ENCODE peak calls at places on chromosome 11, in nine cellular contexts. M is Right ventricle myocardium superior; E is T-helper 1 cell; S is activated CD4-positive, alpha-beta T cell treated with anti-CD3 and anti-CD28 coated beads, Interleukin-2, amount 50 U/mL, for 48 hours; W is T-helper 2 cell; D is memory B cell; U is activated CD8-positive, alpha-beta memory T cell treated with anti-CD3 and anti-CD28 coated beads for 24 hours; B is thyroid gland; H is COR-L47. Q is an unnamed sample.
A peak's percentile ranks its signal among the peaks of the same experiment; 100 is the strongest.

GRCh38 chr11:120068114-120068573 is 69.8 kb downstream of the TRIM29 start:
- DNase-seq in M (no peak), E (no peak), S (no peak), W (no peak), D (no peak), U (no peak), B (no peak), H (no peak), Q (peak; percentile 14)

GRCh38 chr11:20597137-20597923 is 2.1 kb upstream of the SLC6A5 start:
- DNase-seq in M (no peak), E (no peak), S (no peak), W (no peak), D (no peak), U (no peak), B (no peak), H (no peak), Q (no peak)

GRCh38 chr11:106159846-106160245 is 82.4 kb downstream of the AASDHPPT start:
- DNase-seq in M (no peak), E (no peak), S (no peak), W (no peak), D (no peak), U (no peak), B (no peak), H (no peak), Q (no peak)

GRCh38 chr11:4636962-4637661 is at the start of gene OR51D1:
- DNase-seq in M (peak; percentile 81), E (peak; percentile 51), S (peak; percentile 78), W (peak; percentile 33), D (peak; percentile 58), U (peak; percentile 83), B (peak; percentile 73), H (peak; percentile 62), Q (peak; percentile 19)

GRCh38 chr11:77093987-77094840 is 8.4 kb upstream of the OMP start:
- DNase-seq in M (peak; percentile 38), E (no peak), S (no peak), W (no peak), D (no peak), U (no peak), B (no peak), H (no peak), Q (no peak)

GRCh38 chr11:502288-503178 is 4.5 kb downstream of the RNH1 start:
- DNase-seq in M (no peak), E (no peak), S (no peak), W (no peak), D (no peak), U (no peak), B (no peak), H (no peak), Q (no peak)

GRCh38 chr11:40879911-40880310 is 579.5 kb downstream of the LRRC4C start:
- DNase-seq in M (no peak), E (no peak), S (no peak), W (no peak), D (no peak), U (no peak), B (no peak), H (no peak), Q (no peak)

GRCh38 chr11:105854269-105854668 is 167.8 kb downstream of the MSANTD4 start:
- DNase-seq in M (no peak), E (no peak), S (no peak), W (no peak), D (no peak), U (no peak), B (no peak), H (no peak), Q (no peak)

GRCh38 chr11:95404370-95404769 is 173.4 kb upstream of the SESN3 start:
- DNase-seq in M (no peak), E (no peak), S (no peak), W (no peak), D (no peak), U (no peak), B (no peak), H (no peak), Q (no peak)

GRCh38 chr11:12715941-12716340 is 41.7 kb downstream of the TEAD1 start:
- DNase-seq in M (peak; percentile 42), E (no peak), S (no peak), W (no peak), D (no peak), U (no peak), B (no peak), H (no peak), Q (no peak)

GRCh38 chr11:73198677-73199076 is 19.4 kb upstream of the P2RY2 start:
- DNase-seq in M (no peak), E (no peak), S (no peak), W (no peak), D (no peak), U (no peak), B (peak; percentile 58), H (no peak), Q (no peak)

GRCh38 chr11:46188017-46188416 is 66.8 kb upstream of the PHF21A start:
- DNase-seq in M (no peak), E (no peak), S (no peak), W (no peak), D (no peak), U (no peak), B (no peak), H (no peak), Q (no peak)

GRCh38 chr11:61967924-61968757 is 707 bp upstream of the FTH1 start:
- DNase-seq in M (peak; percentile 70), E (no peak), S (peak; percentile 59), W (no peak), D (peak; percentile 48), U (peak; percentile 85), B (peak; percentile 37), H (peak; percentile 43), Q (no peak)

GRCh38 chr11:47616726-47617416 is 22.7 kb upstream of the C1QTNF4 start:
- DNase-seq in M (no peak), E (no peak), S (peak; percentile 16), W (no peak), D (no peak), U (no peak), B (peak; percentile 65), H (peak; percentile 5), Q (peak; percentile 42)

GRCh38 chr11:18907391-18907790 is 31.8 kb downstream of the MRGPRX1 start:
- DNase-seq in M (no peak), E (no peak), S (no peak), W (no peak), D (no peak), U (no peak), B (no peak), H (no peak), Q (no peak)

GRCh38 chr11:73087730-73088129 is 54.4 kb downstream of the FCHSD2 start:
- DNase-seq in M (no peak), E (no peak), S (no peak), W (no peak), D (no peak), U (no peak), B (no peak), H (no peak), Q (no peak)

GRCh38 chr11:113991170-113991569 is 16.3 kb downstream of the HTR3A start:
- DNase-seq in M (peak; percentile 57), E (no peak), S (peak; percentile 12), W (no peak), D (no peak), U (no peak), B (peak; percentile 42), H (no peak), Q (no peak)

GRCh38 chr11:120956710-120957500 is 67.0 kb upstream of the TBCEL start:
- DNase-seq in M (no peak), E (no peak), S (peak; percentile 8), W (no peak), D (no peak), U (peak; percentile 65), B (no peak), H (no peak), Q (no peak)

GRCh38 chr11:72353861-72354260 is 80.5 kb downstream of the CLPB start:
- DNase-seq in M (no peak), E (no peak), S (no peak), W (no peak), D (no peak), U (no peak), B (no peak), H (peak; percentile 35), Q (no peak)

Q was measured in GM04503.